ENCODE peak calls at places on chromosomes 4 and X, in five cellular contexts. J is heart right ventricle, R is GM03348, O is T-helper 1 cell, D is DMS153. L is an unnamed sample.

GRCh38 chrX:40933132-40934078 is 151.8 kb upstream of the USP9X start:
- DNase-seq in R (peak), O (no peak), D (no peak), J (no peak), L (peak)

GRCh38 chr4:84218002-84218401 is 281.1 kb downstream of the NKX6-1 start:
- DNase-seq in D (peak), R (no peak), O (no peak), J (no peak), L (no peak)

GRCh38 chr4:15702941-15703403 is at the start of gene BST1:
- DNase-seq in J (peak), R (peak), D (no peak), O (peak), L (peak)

GRCh38 chr4:188246488-188246887 is 107.2 kb downstream of the TRIML1 start:
- DNase-seq in R (no peak), J (no peak), O (no peak), D (no peak), L (no peak)

GRCh38 chr4:75547647-75548387 is 8.0 kb upstream of the ODAPH start:
- DNase-seq in D (no peak), O (no peak), J (peak), R (peak), L (peak)

GRCh38 chr4:184498598-184498997 is 24.2 kb upstream of the IRF2 start:
- DNase-seq in O (no peak), D (no peak), J (no peak), R (no peak), L (no peak)

GRCh38 chr4:39636786-39637185 is 1.9 kb downstream of the SMIM14 start:
- DNase-seq in D (no peak), R (no peak), J (no peak), O (no peak), L (no peak)

GRCh38 chr4:174549696-174550095 is 27.4 kb upstream of the HPGD start:
- DNase-seq in O (no peak), R (no peak), J (no peak), D (no peak), L (no peak)

GRCh38 chr4:14110407-14110806 is 482.9 kb upstream of the BOD1L1 start:
- DNase-seq in R (peak), D (no peak), O (no peak), J (no peak), L (no peak)

GRCh38 chrX:32954125-32954524 is 257.2 kb downstream of the DMD start:
- DNase-seq in J (no peak), D (no peak), R (no peak), O (no peak), L (no peak)

GRCh38 chr4:15729910-15730533 is 27.2 kb downstream of the BST1 start:
- DNase-seq in O (no peak), R (peak), J (no peak), D (peak), L (peak)

GRCh38 chr4:12179264-12179616 is 750.5 kb upstream of the HS3ST1 start:
- DNase-seq in D (no peak), R (no peak), J (peak), O (no peak), L (no peak)

GRCh38 chr4:20418865-20419451 is 167.3 kb downstream of the SLIT2 start:
- DNase-seq in D (peak), J (no peak), R (peak), O (no peak), L (peak)

GRCh38 chrX:133792198-133792953 is 193.0 kb downstream of the GPC3 start:
- DNase-seq in J (peak), D (peak), R (peak), O (peak), L (peak)

GRCh38 chrX:119753639-119754257 is 4.6 kb upstream of the SOWAHD start:
- DNase-seq in D (peak), O (peak), R (peak), J (no peak), L (peak)

GRCh38 chrX:72540318-72540717 is 32.3 kb downstream of the HDAC8 start:
- DNase-seq in J (no peak), D (peak), R (peak), O (no peak), L (peak)

GRCh38 chr4:70619288-70619687 is 9.3 kb upstream of the ENAM start:
- DNase-seq in D (no peak), R (no peak), O (no peak), J (no peak), L (no peak)